ENCODE peak calls at places on chromosome 6, in nine cellular contexts. L is stimulated activated CD8-positive, alpha-beta memory T cell treated with anti-CD3 and anti-CD28 coated beads, Interleukin-15, amount 100 ng/mL, for 48 hours; Z is RPMI8226; J is SW 1271; F is lower lobe of right lung; X is astrocyte of the hippocampus; C is NCI-H345; E is effector memory CD4-positive, alpha-beta T cell; P is AG08395. H is an unnamed sample.

GRCh38 chr6:113971786-113972185 is 838 bp upstream of the HDAC2 start:
- DNase-seq in L (no peak), Z (no peak), J (no peak), F (no peak), X (no peak), C (no peak), E (no peak), P (no peak), H (no peak)

GRCh38 chr6:133159269-133159795 is 81.8 kb upstream of the EYA4 start:
- DNase-seq in L (no peak), Z (no peak), J (no peak), F (no peak), X (no peak), C (no peak), E (no peak), P (no peak), H (no peak)

GRCh38 chr6:143140767-143141166 is 80.1 kb downstream of the AIG1 start:
- DNase-seq in L (no peak), Z (no peak), J (no peak), F (no peak), X (no peak), C (no peak), E (no peak), P (no peak), H (no peak)

GRCh38 chr6:98783578-98783977 is 50.8 kb upstream of the POU3F2 start:
- DNase-seq in L (no peak), Z (no peak), J (no peak), F (no peak), X (no peak), C (no peak), E (no peak), P (no peak), H (no peak)

GRCh38 chr6:15908871-15909270 is 220.0 kb upstream of the MYLIP start:
- DNase-seq in L (no peak), Z (no peak), J (no peak), F (no peak), X (no peak), C (no peak), E (no peak), P (no peak), H (no peak)

GRCh38 chr6:35552285-35552917 is 39.7 kb upstream of the TULP1 start:
- DNase-seq in L (peak; percentile 25), Z (peak; percentile 55), J (no peak), F (peak; percentile 51), X (peak; percentile 31), C (no peak), E (peak; percentile 36), P (peak; percentile 29), H (no peak)

GRCh38 chr6:63689421-63689820 is 53.8 kb downstream of the PHF3 start:
- DNase-seq in L (no peak), Z (no peak), J (no peak), F (no peak), X (peak; percentile 1), C (no peak), E (no peak), P (no peak), H (no peak)

GRCh38 chr6:89750338-89750737 is 69.3 kb downstream of the MDN1 start:
- DNase-seq in L (no peak), Z (no peak), J (no peak), F (no peak), X (no peak), C (no peak), E (no peak), P (no peak), H (no peak)

GRCh38 chr6:138007014-138007472 is 100.2 kb downstream of the PERP start:
- DNase-seq in L (no peak), Z (peak; percentile 23), J (peak; percentile 11), F (no peak), X (peak; percentile 58), C (peak; percentile 27), E (no peak), P (peak; percentile 25), H (peak; percentile 64)

GRCh38 chr6:137261393-137262154 is 42.4 kb upstream of the IFNGR1 start:
- DNase-seq in L (no peak), Z (no peak), J (no peak), F (no peak), X (peak; percentile 77), C (no peak), E (no peak), P (no peak), H (no peak)

GRCh38 chr6:32491703-32492102 is 38.4 kb downstream of the HLA-DRB5 start:
- DNase-seq in L (no peak), Z (no peak), J (no peak), F (no peak), X (no peak), C (no peak), E (no peak), P (no peak), H (no peak)

GRCh38 chr6:4299476-4299875 is 164.1 kb upstream of the ECI2 start:
- DNase-seq in L (no peak), Z (no peak), J (no peak), F (no peak), X (no peak), C (no peak), E (no peak), P (no peak), H (no peak)

GRCh38 chr6:24761193-24761835 is 13.4 kb upstream of the GMNN start:
- DNase-seq in L (no peak), Z (peak; percentile 28), J (peak; percentile 30), F (no peak), X (no peak), C (no peak), E (no peak), P (no peak), H (no peak)

GRCh38 chr6:125810435-125810834 is 19.7 kb downstream of the NCOA7 start:
- DNase-seq in L (no peak), Z (no peak), J (no peak), F (no peak), X (no peak), C (peak; percentile 78), E (no peak), P (no peak), H (peak; percentile 53)

GRCh38 chr6:154510144-154510905 is at the start of gene CNKSR3:
- DNase-seq in L (peak; percentile 13), Z (peak; percentile 59), J (peak; percentile 91), F (peak; percentile 89), X (peak; percentile 97), C (peak; percentile 99), E (no peak), P (peak; percentile 80), H (peak; percentile 92)

GRCh38 chr6:112839525-112839961 is 492.4 kb downstream of the RFPL4B start:
- DNase-seq in L (no peak), Z (no peak), J (no peak), F (no peak), X (peak; percentile 11), C (no peak), E (no peak), P (peak; percentile 49), H (no peak)

GRCh38 chr6:159169193-159169555 is at the start of gene FNDC1:
- DNase-seq in L (peak; percentile 52), Z (peak; percentile 67), J (peak; percentile 7), F (peak; percentile 61), X (peak; percentile 66), C (peak; percentile 54), E (peak; percentile 19), P (peak; percentile 66), H (no peak)

GRCh38 chr6:87396595-87397392 is 11.0 kb upstream of the CFAP206 start:
- DNase-seq in L (no peak), Z (peak; percentile 22), J (no peak), F (no peak), X (no peak), C (no peak), E (no peak), P (no peak), H (peak; percentile 17)

GRCh38 chr6:75282706-75283105 is 1.9 kb downstream of the TMEM30A start:
- DNase-seq in L (no peak), Z (no peak), J (no peak), F (no peak), X (no peak), C (no peak), E (no peak), P (peak; percentile 3), H (no peak)

GRCh38 chr6:1957746-1958145 is 287.7 kb downstream of the GMDS start:
- DNase-seq in L (no peak), Z (no peak), J (no peak), F (no peak), X (no peak), C (no peak), E (no peak), P (no peak), H (no peak)

GRCh38 chr6:2124260-2124709 is 121.1 kb downstream of the GMDS start:
- DNase-seq in L (no peak), Z (no peak), J (no peak), F (peak; percentile 43), X (peak; percentile 46), C (no peak), E (no peak), P (no peak), H (no peak)

GRCh38 chr6:32203435-32204267 is 11.2 kb upstream of the GPSM3 start:
- DNase-seq in L (no peak), Z (no peak), J (no peak), F (no peak), X (peak; percentile 46), C (no peak), E (no peak), P (no peak), H (no peak)

GRCh38 chr6:14004258-14004657 is 79.5 kb downstream of the RNF182 start:
- DNase-seq in L (no peak), Z (no peak), J (no peak), F (no peak), X (no peak), C (no peak), E (no peak), P (no peak), H (no peak)

GRCh38 chr6:29797120-29797519 is 30.5 kb upstream of the HLA-G start:
- DNase-seq in L (no peak), Z (no peak), J (no peak), F (no peak), X (no peak), C (no peak), E (no peak), P (peak; percentile 45), H (no peak)

H was measured in NCI-H748 treated with DMSO at 0.1 percent for 48 hours.